ENCODE peak calls at places on chromosomes 2 and 18, in six cellular contexts. H, B, N, R, W and D are unnamed samples. For H3K9me3, the result is how much of the 10 kb centered on the place peaks cover.

GRCh38 chr2:75787532-75788132 is 76.9 kb upstream of the GCFC2 start:
- DNase-seq in H (no peak), B (no peak), N (no peak), R (no peak), W (no peak), D (no peak)

GRCh38 chr2:8479298-8479697 is 202.6 kb upstream of the ID2 start:
- DNase-seq in H (no peak), B (peak), N (no peak), R (no peak), W (no peak), D (no peak)

GRCh38 chr18:68284236-68284635 is 430.7 kb downstream of the TMX3 start:
- DNase-seq in H (no peak), B (no peak), N (no peak), R (no peak), W (no peak), D (no peak)

GRCh38 chr2:178125125-178125524 is 12.9 kb downstream of the RBM45 start:
- DNase-seq in H (no peak), B (no peak), N (no peak), R (no peak), W (no peak), D (no peak)

GRCh38 chr2:172464340-172465129 is 37.1 kb downstream of the ITGA6 start:
- DNase-seq in H (no peak), B (no peak), N (no peak), R (no peak), W (no peak), D (no peak)

GRCh38 chr18:12099160-12099559 is 5.5 kb downstream of the ANKRD62 start:
- DNase-seq in H (no peak), B (no peak), N (no peak), R (no peak), W (no peak), D (no peak)

GRCh38 chr2:64379221-64379620 is 74.7 kb upstream of the LGALSL start:
- DNase-seq in H (peak), B (no peak), N (no peak), R (no peak), W (no peak), D (no peak)

GRCh38 chr2:179963626-179964025 is 43.5 kb downstream of the CWC22 start:
- DNase-seq in H (no peak), B (no peak), N (no peak), R (no peak), W (no peak), D (no peak)

GRCh38 chr2:65549262-65550036 is 117.0 kb upstream of the SPRED2 start:
- DNase-seq in H (no peak), B (no peak), N (no peak), R (no peak), W (no peak), D (no peak)

GRCh38 chr2:151162185-151162584 is 99.5 kb downstream of the RBM43 start:
- DNase-seq in H (no peak), B (no peak), N (no peak), R (no peak), W (no peak), D (no peak)

GRCh38 chr18:10455726-10456453 is 1.5 kb downstream of the APCDD1 start:
- DNase-seq in H (no peak), B (no peak), N (no peak), R (no peak), W (no peak), D (no peak)

GRCh38 chr2:3483986-3484960 is 35.1 kb downstream of the ADI1 start:
- DNase-seq in H (no peak), B (no peak), N (no peak), R (no peak), W (no peak), D (no peak)

GRCh38 chr18:58843662-58844035 is 21.0 kb upstream of the ZNF532 start:
- DNase-seq in H (no peak), B (no peak), N (no peak), R (no peak), W (no peak), D (no peak)

GRCh38 chr2:79393806-79394484 is 118.9 kb upstream of the CTNNA2 start:
- DNase-seq in H (peak), B (peak), N (no peak), R (no peak), W (no peak), D (no peak)

GRCh38 chr2:45962522-45962921 is 311.0 kb downstream of the PRKCE start:
- DNase-seq in H (peak), B (peak), N (no peak), R (no peak), W (no peak), D (no peak)

GRCh38 chr2:108396845-108397244 is 19.1 kb downstream of the SULT1C4 start:
- DNase-seq in H (no peak), B (no peak), N (no peak), R (no peak), W (no peak), D (no peak)

GRCh38 chr2:151947524-151948165 is 119.4 kb upstream of the ARL5A start:
- DNase-seq in H (peak), B (peak), N (no peak), R (no peak), W (no peak), D (no peak)

GRCh38 chr2:231554748-231555545 is 24.7 kb upstream of the NMUR1 start:
- DNase-seq in H (peak), B (peak), N (no peak), R (no peak), W (no peak), D (no peak)

GRCh38 chr2:241811952-241812729 is 3.1 kb downstream of the NEU4 start:
- DNase-seq in H (no peak), B (no peak), N (no peak), R (no peak), W (no peak), D (no peak)

GRCh38 chr18:37424507-37424906 is 141.1 kb downstream of the CELF4 start:
- DNase-seq in H (no peak), B (no peak), N (no peak), R (no peak), W (no peak), D (no peak)

GRCh38 chr2:212180684-212181083 is 357.9 kb downstream of the ERBB4 start:
- DNase-seq in H (no peak), B (no peak), N (no peak), R (no peak), W (no peak), D (no peak)

GRCh38 chr2:108923019-108923700 is 65.9 kb downstream of the EDAR start:
- DNase-seq in H (no peak), B (no peak), N (no peak), R (peak), W (no peak), D (no peak)

GRCh38 chr2:72148391-72148974 is 821 bp upstream of the CYP26B1 start:
- DNase-seq in H (no peak), B (no peak), N (no peak), R (no peak), W (no peak), D (no peak)

GRCh38 chr2:64036343-64036742 is 17.1 kb upstream of the VPS54 start:
- DNase-seq in H (no peak), B (no peak), N (no peak), R (no peak), W (peak), D (no peak)

GRCh38 chr2:68423966-68424650 is 43.0 kb downstream of the FBXO48 start:
- DNase-seq in H (no peak), B (no peak), N (no peak), R (no peak), W (peak), D (no peak)

GRCh38 chr2:48356701-48357322 is 173.1 kb upstream of the STON1 start:
- DNase-seq in H (no peak), B (no peak), N (no peak), R (no peak), W (peak), D (no peak)

GRCh38 chr2:220078439-220078838 is 451.0 kb downstream of the SLC4A3 start:
- DNase-seq in H (no peak), B (no peak), N (no peak), R (no peak), W (no peak), D (no peak)

GRCh38 chr18:50662775-50663383 is 103.0 kb downstream of the MAPK4 start:
- DNase-seq in H (no peak), B (no peak), N (no peak), R (no peak), W (no peak), D (no peak)

GRCh38 chr2:3445891-3446290 is 66.4 kb downstream of the TRAPPC12 start:
- DNase-seq in H (no peak), B (no peak), N (no peak), R (no peak), W (no peak), D (no peak)

GRCh38 chr2:205025580-205026240 is 480.4 kb downstream of the PARD3B start:
- DNase-seq in H (no peak), B (no peak), N (no peak), R (no peak), W (no peak), D (no peak)

GRCh38 chr2:104658840-104659591 is 194.9 kb upstream of the POU3F3 start:
- DNase-seq in H (no peak), B (peak), N (no peak), R (no peak), W (no peak), D (no peak)

GRCh38 chr2:58903427-58903826 is 662.3 kb upstream of the FANCL start:
- DNase-seq in H (no peak), B (no peak), N (no peak), R (no peak), W (no peak), D (no peak)

GRCh38 chr2:26178746-26179436 is 6.0 kb downstream of the GAREM2 start:
- DNase-seq in H (peak), B (no peak), N (no peak), R (no peak), W (no peak), D (no peak)

GRCh38 chr2:116988303-116988702 is 826.2 kb upstream of the DDX18 start:
- DNase-seq in H (no peak), B (no peak), N (no peak), R (no peak), W (no peak), D (no peak)
- H3K9me3 ChIP-seq in H (under half), B (under half), N (under half), R (under half), W (under half), D (under half)

GRCh38 chr2:239393941-239394340 is 6.9 kb downstream of the HDAC4 start:
- DNase-seq in H (no peak), B (no peak), N (no peak), R (no peak), W (no peak), D (no peak)
- H3K9me3 ChIP-seq in H (under half), B (under half), N (under half), R (under half), W (under half), D (under half)

DNA sequence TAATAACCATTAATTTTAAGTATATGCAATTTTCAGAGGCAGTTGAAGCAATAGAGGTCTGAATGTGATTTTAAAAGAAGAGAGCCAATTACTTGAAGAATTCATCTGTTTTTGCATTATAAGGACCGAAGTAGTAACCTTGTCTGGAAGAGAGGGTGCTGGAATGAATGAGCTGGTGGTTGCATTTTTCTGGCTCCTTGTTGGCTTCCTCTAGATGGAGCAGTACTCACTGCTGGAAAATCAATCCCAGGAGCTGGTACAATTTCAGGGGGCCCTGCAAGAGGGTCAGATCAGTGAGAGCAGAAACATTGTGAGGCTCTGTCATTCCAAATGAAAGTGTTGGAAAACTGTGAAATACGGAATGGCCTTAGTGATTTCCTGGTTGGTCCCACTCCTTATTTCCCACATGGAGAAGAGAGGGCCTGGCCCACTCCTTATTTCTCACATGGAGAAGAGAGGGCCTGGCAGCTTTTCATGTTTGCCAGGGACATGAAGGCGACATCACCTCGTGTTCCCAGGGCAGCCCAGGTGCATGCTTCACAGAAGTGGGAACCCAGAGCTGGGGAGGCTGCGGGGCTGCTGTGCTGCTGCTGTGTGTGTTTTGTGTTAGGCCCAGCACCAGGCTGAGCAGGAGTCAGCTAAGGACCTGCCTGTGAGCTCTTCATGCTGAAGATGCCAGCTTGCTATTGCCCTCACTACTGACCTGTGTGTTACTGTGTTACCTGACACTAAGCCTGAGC is 197.4 kb downstream of the SNTG2 start:
- DNase-seq in H (no peak), B (no peak), N (no peak), R (no peak), W (no peak), D (no peak)
- H3K9me3 ChIP-seq in H (under half), B (under half), N (under half), R (under half), W (under half), D (under half)

GRCh38 chr18:79518028-79518682 is 122.4 kb downstream of the NFATC1 start:
- DNase-seq in H (no peak), B (no peak), N (no peak), R (no peak), W (no peak), D (no peak)
- H3K9me3 ChIP-seq in H (under half), B (under half), N (under half), R (under half), W (under half), D (under half)

GRCh38 chr2:123826729-123827271 is 198.3 kb upstream of the CNTNAP5 start:
- DNase-seq in H (no peak), B (no peak), N (no peak), R (no peak), W (no peak), D (no peak)
- H3K9me3 ChIP-seq in H (under half), B (under half), N (under half), R (under half), W (under half), D (under half)

DNA sequence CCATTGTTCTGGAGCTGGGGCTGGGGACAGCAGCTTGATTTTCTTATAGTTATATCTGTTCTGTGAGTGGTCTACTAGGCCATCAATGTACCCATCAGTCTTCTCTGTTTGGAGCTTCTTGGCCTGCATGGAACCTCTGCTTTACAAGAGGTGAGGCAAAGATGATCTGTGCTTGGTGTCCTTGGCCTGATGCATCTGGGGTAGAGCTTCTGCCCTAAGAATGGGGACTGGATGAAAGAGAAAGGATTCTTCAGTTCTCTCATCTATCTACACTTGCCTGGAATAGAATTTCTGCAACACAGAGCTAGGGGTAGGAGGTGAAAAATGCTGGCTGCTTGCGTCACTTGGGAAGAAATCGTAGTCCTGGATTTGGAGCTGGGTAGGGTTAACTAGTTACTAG is 46.2 kb downstream of the ACSL3 start:
- DNase-seq in H (no peak), B (no peak), N (no peak), R (no peak), W (no peak), D (no peak)
- H3K9me3 ChIP-seq in H (under half), B (under half), N (under half), R (under half), W (under half), D (under half)

GRCh38 chr2:239920616-239921365 is 104.4 kb downstream of the NDUFA10 start:
- DNase-seq in H (peak), B (no peak), N (no peak), R (no peak), W (no peak), D (no peak)
- H3K9me3 ChIP-seq in H (under half), B (under half), N (under half), R (under half), W (under half), D (under half)

GRCh38 chr2:206422493-206422892 is 20.8 kb upstream of the ADAM23 start:
- DNase-seq in H (no peak), B (no peak), N (no peak), R (no peak), W (no peak), D (no peak)
- H3K9me3 ChIP-seq in H (under half), B (under half), N (under half), R (under half), W (under half), D (under half)